ENCODE peak calls at places on chromosomes 16 and 17, in six cellular contexts. One of them, this sample, is unnamed.

GRCh38 chr17:53516643-53517042 is 306.1 kb upstream of the KIF2B start:
- DNase-seq in RPMI8226: no peak
- DNase-seq in left cardiac atrium: no peak
- DNase-seq in memory B cell: no peak
- DNase-seq in heart left ventricle: no peak
- DNase-seq in ureter: no peak
- DNase-seq in this sample: no peak

GRCh38 chr17:19003966-19004600 is 481 bp downstream of the FAM83G start:
- DNase-seq in RPMI8226: peak
- DNase-seq in left cardiac atrium: no peak
- DNase-seq in memory B cell: no peak
- DNase-seq in heart left ventricle: no peak
- DNase-seq in ureter: no peak
- DNase-seq in this sample: no peak

GRCh38 chr17:39563476-39563875 is 44.2 kb downstream of the NEUROD2 start:
- DNase-seq in RPMI8226: no peak
- DNase-seq in left cardiac atrium: peak
- DNase-seq in memory B cell: no peak
- DNase-seq in heart left ventricle: no peak
- DNase-seq in ureter: no peak
- DNase-seq in this sample: no peak

GRCh38 chr16:53968454-53968853 is 264.5 kb downstream of the FTO start:
- DNase-seq in RPMI8226: no peak
- DNase-seq in left cardiac atrium: no peak
- DNase-seq in memory B cell: no peak
- DNase-seq in heart left ventricle: peak
- DNase-seq in ureter: no peak
- DNase-seq in this sample: no peak

GRCh38 chr17:54269886-54270285 is 447.2 kb downstream of the KIF2B start:
- DNase-seq in RPMI8226: no peak
- DNase-seq in left cardiac atrium: no peak
- DNase-seq in memory B cell: no peak
- DNase-seq in heart left ventricle: no peak
- DNase-seq in ureter: no peak
- DNase-seq in this sample: no peak

GRCh38 chr16:5041604-5042133 is 7.9 kb upstream of the NAGPA start:
- DNase-seq in RPMI8226: peak
- DNase-seq in left cardiac atrium: no peak
- DNase-seq in memory B cell: no peak
- DNase-seq in heart left ventricle: no peak
- DNase-seq in ureter: no peak
- DNase-seq in this sample: no peak

GRCh38 chr17:43545383-43545632 is 832 bp downstream of the ETV4 start:
- DNase-seq in RPMI8226: no peak
- DNase-seq in left cardiac atrium: no peak
- DNase-seq in memory B cell: no peak
- DNase-seq in heart left ventricle: no peak
- DNase-seq in ureter: no peak
- DNase-seq in this sample: no peak

GRCh38 chr16:85425061-85425662 is 188.0 kb upstream of the GSE1 start:
- DNase-seq in RPMI8226: no peak
- DNase-seq in left cardiac atrium: peak
- DNase-seq in memory B cell: no peak
- DNase-seq in heart left ventricle: no peak
- DNase-seq in ureter: no peak
- DNase-seq in this sample: no peak

GRCh38 chr16:79181419-79181818 is 419.1 kb downstream of the MAF start:
- DNase-seq in RPMI8226: no peak
- DNase-seq in left cardiac atrium: no peak
- DNase-seq in memory B cell: no peak
- DNase-seq in heart left ventricle: no peak
- DNase-seq in ureter: no peak
- DNase-seq in this sample: no peak

GRCh38 chr17:21081967-21082366 is 39.2 kb upstream of the USP22 start:
- DNase-seq in RPMI8226: peak
- DNase-seq in left cardiac atrium: no peak
- DNase-seq in memory B cell: no peak
- DNase-seq in heart left ventricle: no peak
- DNase-seq in ureter: no peak
- DNase-seq in this sample: no peak

GRCh38 chr17:2357931-2358434 is 20.7 kb downstream of the SGSM2 start:
- DNase-seq in RPMI8226: no peak
- DNase-seq in left cardiac atrium: no peak
- DNase-seq in memory B cell: no peak
- DNase-seq in heart left ventricle: no peak
- DNase-seq in ureter: no peak
- DNase-seq in this sample: no peak

GRCh38 chr16:75206749-75207451 is at the start of gene CTRB2:
- DNase-seq in RPMI8226: no peak
- DNase-seq in left cardiac atrium: peak
- DNase-seq in memory B cell: no peak
- DNase-seq in heart left ventricle: no peak
- DNase-seq in ureter: no peak
- DNase-seq in this sample: no peak

GRCh38 chr17:68085751-68086445 is 50.4 kb downstream of the KPNA2 start:
- DNase-seq in RPMI8226: peak
- DNase-seq in left cardiac atrium: no peak
- DNase-seq in memory B cell: no peak
- DNase-seq in heart left ventricle: no peak
- DNase-seq in ureter: no peak
- DNase-seq in this sample: no peak

GRCh38 chr17:82126479-82127314 is 28.7 kb upstream of the FASN start:
- DNase-seq in RPMI8226: no peak
- DNase-seq in left cardiac atrium: no peak
- DNase-seq in memory B cell: no peak
- DNase-seq in heart left ventricle: no peak
- DNase-seq in ureter: no peak
- DNase-seq in this sample: no peak

GRCh38 chr16:47461598-47462266 is 601 bp downstream of the PHKB start:
- DNase-seq in RPMI8226: peak
- DNase-seq in left cardiac atrium: no peak
- DNase-seq in memory B cell: peak
- DNase-seq in heart left ventricle: no peak
- DNase-seq in ureter: no peak
- DNase-seq in this sample: no peak

GRCh38 chr17:34126496-34126895 is 128.6 kb upstream of the CCL2 start:
- DNase-seq in RPMI8226: no peak
- DNase-seq in left cardiac atrium: no peak
- DNase-seq in memory B cell: no peak
- DNase-seq in heart left ventricle: no peak
- DNase-seq in ureter: no peak
- DNase-seq in this sample: no peak

GRCh38 chr17:4324463-4324862 is 42.0 kb downstream of the UBE2G1 start:
- DNase-seq in RPMI8226: no peak
- DNase-seq in left cardiac atrium: no peak
- DNase-seq in memory B cell: no peak
- DNase-seq in heart left ventricle: no peak
- DNase-seq in ureter: no peak
- DNase-seq in this sample: no peak

GRCh38 chr17:79752175-79752574 is 21.4 kb downstream of the ENPP7 start:
- DNase-seq in RPMI8226: no peak
- DNase-seq in left cardiac atrium: no peak
- DNase-seq in memory B cell: no peak
- DNase-seq in heart left ventricle: no peak
- DNase-seq in ureter: no peak
- DNase-seq in this sample: no peak

GRCh38 chr17:61314368-61315078 is 85.1 kb upstream of the TBX2 start:
- DNase-seq in RPMI8226: peak
- DNase-seq in left cardiac atrium: peak
- DNase-seq in memory B cell: no peak
- DNase-seq in heart left ventricle: peak
- DNase-seq in ureter: peak
- DNase-seq in this sample: peak

GRCh38 chr17:62187681-62188080 is 122.6 kb upstream of the MED13 start:
- DNase-seq in RPMI8226: no peak
- DNase-seq in left cardiac atrium: no peak
- DNase-seq in memory B cell: no peak
- DNase-seq in heart left ventricle: no peak
- DNase-seq in ureter: no peak
- DNase-seq in this sample: no peak

GRCh38 chr17:17242246-17242645 is 5.3 kb upstream of the FLCN start:
- DNase-seq in RPMI8226: no peak
- DNase-seq in left cardiac atrium: no peak
- DNase-seq in memory B cell: no peak
- DNase-seq in heart left ventricle: no peak
- DNase-seq in ureter: no peak
- DNase-seq in this sample: no peak

GRCh38 chr17:75755205-75755901 is 9.6 kb downstream of the GALK1 start:
- DNase-seq in RPMI8226: no peak
- DNase-seq in left cardiac atrium: no peak
- DNase-seq in memory B cell: no peak
- DNase-seq in heart left ventricle: no peak
- DNase-seq in ureter: no peak
- DNase-seq in this sample: no peak